ENCODE peak calls at places on chromosomes 5 and 9, in five cellular contexts. T, O, C, K and A are unnamed samples. For H3K9me3 and H3K4me1, the result is how much of the 10 kb centered on the place peaks cover.

GRCh38 chr5:175469916-175470315 is 8.4 kb upstream of the SFXN1 start:
- DNase-seq in T (no peak), O (no peak), C (no peak), K (no peak), A (no peak)

GRCh38 chr9:27485158-27485557 is 38.9 kb upstream of the IFNK start:
- DNase-seq in T (no peak), O (no peak), C (no peak), K (no peak), A (peak)

GRCh38 chr5:117701067-117701466 is 1126.4 kb upstream of the SEMA6A start:
- DNase-seq in T (no peak), O (peak), C (no peak), K (no peak), A (no peak)

GRCh38 chr5:56851258-56851941 is 36.1 kb downstream of the MAP3K1 start:
- DNase-seq in T (no peak), O (no peak), C (no peak), K (no peak), A (no peak)

GRCh38 chr9:121275781-121276658 is 8.1 kb downstream of the GSN start:
- DNase-seq in T (no peak), O (no peak), C (no peak), K (no peak), A (no peak)

GRCh38 chr9:100784755-100785154 is 206.9 kb downstream of the CAVIN4 start:
- DNase-seq in T (no peak), O (no peak), C (no peak), K (no peak), A (no peak)

GRCh38 chr5:161544350-161544765 is 2.2 kb downstream of the GABRB2 start:
- DNase-seq in T (no peak), O (no peak), C (no peak), K (peak), A (peak)

GRCh38 chr9:13432914-13433313 is 153.4 kb upstream of the MPDZ start:
- DNase-seq in T (no peak), O (no peak), C (no peak), K (no peak), A (no peak)

GRCh38 chr5:107542831-107543231 is 127.9 kb downstream of the EFNA5 start:
- DNase-seq in T (peak), O (peak), C (peak), K (no peak), A (no peak)

GRCh38 chr9:109014267-109015025 is 1.1 kb upstream of the CTNNAL1 start:
- DNase-seq in T (no peak), O (peak), C (peak), K (no peak), A (no peak)

GRCh38 chr9:113772121-113772885 is 103.8 kb upstream of the ZNF618 start:
- DNase-seq in T (no peak), O (no peak), C (no peak), K (no peak), A (no peak)

GRCh38 chr5:146897061-146897460 is 18.5 kb upstream of the PPP2R2B start:
- DNase-seq in T (no peak), O (no peak), C (no peak), K (no peak), A (no peak)

GRCh38 chr5:14267166-14267838 is 124.2 kb downstream of the TRIO start:
- DNase-seq in T (no peak), O (peak), C (no peak), K (no peak), A (no peak)

GRCh38 chr5:137580030-137580429 is 80.9 kb upstream of the SPOCK1 start:
- DNase-seq in T (no peak), O (no peak), C (no peak), K (no peak), A (no peak)

GRCh38 chr5:135108992-135109391 is 75.0 kb upstream of the PITX1 start:
- DNase-seq in T (no peak), O (no peak), C (no peak), K (no peak), A (no peak)

GRCh38 chr5:68054625-68055024 is 160.9 kb upstream of the PIK3R1 start:
- DNase-seq in T (no peak), O (no peak), C (no peak), K (no peak), A (no peak)

GRCh38 chr5:141342773-141343172 is 856 bp upstream of the PCDHGA3 start:
- DNase-seq in T (no peak), O (no peak), C (no peak), K (no peak), A (no peak)
- H3K9me3 ChIP-seq in T (under half), O (under half), C (under half), K (under half), A (under half)

GRCh38 chr9:132239518-132239917 is 77.7 kb downstream of the NTNG2 start:
- DNase-seq in T (no peak), O (no peak), C (no peak), K (no peak), A (no peak)

GRCh38 chr9:132238992-132239391 is 77.1 kb downstream of the NTNG2 start:
- DNase-seq in T (no peak), O (no peak), C (no peak), K (no peak), A (no peak)

GRCh38 chr9:132240860-132241482 is 79.1 kb downstream of the NTNG2 start:
- DNase-seq in T (peak), O (no peak), C (peak), K (peak), A (peak)

GRCh38 chr9:132241483-132241839 is 79.6 kb downstream of the NTNG2 start:
- DNase-seq in T (no peak), O (no peak), C (no peak), K (no peak), A (no peak)

DNA sequence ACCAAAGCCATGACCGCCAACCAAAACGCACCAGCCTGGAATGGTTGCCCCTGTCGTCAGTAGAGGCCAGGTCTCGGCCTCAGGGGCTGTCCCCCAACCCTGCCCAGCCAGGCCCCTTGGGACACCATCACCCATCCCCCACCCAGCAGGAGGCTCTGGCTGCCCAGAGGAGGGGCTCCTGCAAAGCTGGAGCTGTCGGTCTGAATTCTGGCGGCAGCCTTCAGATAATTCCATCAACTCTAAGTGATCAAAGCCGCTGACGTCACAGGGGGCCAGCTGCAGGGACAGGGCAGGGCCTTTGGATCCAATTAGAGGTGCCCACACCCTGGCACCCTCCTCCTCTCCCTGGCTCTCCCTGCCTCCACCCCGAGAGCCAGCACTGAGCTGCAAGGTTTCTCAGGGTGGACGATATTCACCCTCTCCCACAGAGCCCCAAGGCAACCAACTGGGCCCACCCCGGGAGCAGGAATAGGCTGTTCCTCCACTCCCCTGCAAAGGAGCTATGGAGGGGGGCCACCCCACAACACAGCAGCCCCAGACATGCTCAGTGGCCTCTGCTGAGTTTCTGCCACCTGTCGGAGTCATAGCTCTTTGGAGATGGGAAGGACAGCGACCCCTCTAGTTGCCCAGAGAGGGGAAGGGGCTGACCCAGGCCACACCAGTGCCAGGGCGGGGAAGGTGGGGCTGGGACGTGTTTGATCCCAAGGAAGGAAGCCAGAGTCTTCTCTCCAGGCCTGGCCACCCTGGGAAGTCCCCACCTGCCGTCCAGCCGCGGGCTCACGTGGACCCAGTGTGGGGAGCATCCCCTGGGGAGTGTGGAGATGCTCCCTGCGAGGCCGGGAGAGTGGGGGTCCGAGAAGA is 78.4 kb downstream of the NTNG2 start:
- DNase-seq in T (no peak), O (no peak), C (no peak), K (no peak), A (no peak)
- H3K4me1 ChIP-seq in T (under half), O (under half), C (under half), K (under half), A (under half)

GRCh38 chr5:172643392-172643871 is 2.4 kb downstream of the NEURL1B start:
- DNase-seq in T (no peak), O (no peak), C (no peak), K (no peak), A (no peak)
- H3K4me3 ChIP-seq in T (peak), O (no peak), C (peak), K (no peak), A (no peak)

GRCh38 chr5:180251887-180252286 is 40.0 kb downstream of the MAPK9 start:
- DNase-seq in T (no peak), O (no peak), C (no peak), K (no peak), A (no peak)
- H3K9me3 ChIP-seq in T (half or more), O (under half), C (under half), K (half or more), A (under half)

DNA sequence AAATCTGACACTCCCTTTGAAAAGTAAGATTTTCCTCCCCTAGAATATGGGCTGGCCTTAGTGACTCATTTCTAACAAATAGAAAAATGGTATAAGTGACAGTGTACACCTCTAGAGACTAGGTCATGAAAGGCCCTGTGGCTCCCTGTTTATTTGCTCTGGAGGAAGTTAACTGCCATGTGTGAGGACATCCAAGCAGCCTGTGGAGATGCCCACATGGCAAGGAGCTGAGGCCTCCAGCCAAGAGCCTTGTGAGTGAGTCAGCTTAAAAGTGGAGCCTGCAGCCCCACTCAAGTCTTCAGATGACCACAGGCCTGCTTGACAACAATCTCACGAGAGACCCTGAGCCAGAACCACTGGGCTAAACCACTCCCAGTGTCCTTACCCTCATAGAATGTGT is 128.1 kb upstream of the LHFPL2 start:
- DNase-seq in T (no peak), O (peak), C (no peak), K (no peak), A (no peak)
- H3K4me1 ChIP-seq in T (under half), O (under half), C (under half), K (under half), A (under half)

DNA sequence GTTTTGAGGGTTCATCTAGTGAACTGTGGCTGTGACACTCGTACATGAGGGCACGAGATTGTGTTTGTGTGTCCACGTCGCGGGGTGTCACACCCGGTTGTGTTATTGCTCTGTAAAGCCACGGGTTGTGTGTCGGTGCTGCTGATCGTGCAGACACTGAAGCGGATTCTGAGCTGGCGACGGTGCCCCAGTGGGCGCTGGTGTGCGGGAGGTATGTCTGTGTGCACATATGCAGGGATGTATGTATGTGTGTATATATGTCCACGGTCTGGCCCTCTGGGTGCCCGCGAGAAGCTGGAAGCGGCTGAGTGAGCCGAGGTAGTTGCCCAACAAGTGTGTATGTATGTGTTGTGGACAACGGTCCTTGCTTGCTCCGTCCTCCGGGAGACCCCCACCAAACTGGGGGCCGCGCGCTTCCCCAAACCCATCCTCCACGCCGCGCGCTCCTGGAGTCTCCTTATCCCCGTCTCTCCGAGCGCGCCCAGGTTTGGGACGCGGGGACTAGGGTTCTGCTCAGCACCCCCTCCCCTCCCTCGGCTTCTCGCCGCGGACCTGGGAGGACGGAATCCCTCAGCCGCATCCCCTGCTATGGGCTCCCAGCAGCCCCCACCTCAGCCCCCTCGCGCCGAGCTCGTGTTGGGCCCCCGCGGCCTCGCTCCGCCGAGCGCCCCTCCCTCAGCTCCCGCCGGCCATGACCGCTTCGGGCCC is 578 bp downstream of the PCDH1 start:
- DNase-seq in T (no peak), O (peak), C (no peak), K (no peak), A (no peak)
- H3K4me3 ChIP-seq in T (peak), O (peak), C (peak), K (peak), A (peak)

DNA sequence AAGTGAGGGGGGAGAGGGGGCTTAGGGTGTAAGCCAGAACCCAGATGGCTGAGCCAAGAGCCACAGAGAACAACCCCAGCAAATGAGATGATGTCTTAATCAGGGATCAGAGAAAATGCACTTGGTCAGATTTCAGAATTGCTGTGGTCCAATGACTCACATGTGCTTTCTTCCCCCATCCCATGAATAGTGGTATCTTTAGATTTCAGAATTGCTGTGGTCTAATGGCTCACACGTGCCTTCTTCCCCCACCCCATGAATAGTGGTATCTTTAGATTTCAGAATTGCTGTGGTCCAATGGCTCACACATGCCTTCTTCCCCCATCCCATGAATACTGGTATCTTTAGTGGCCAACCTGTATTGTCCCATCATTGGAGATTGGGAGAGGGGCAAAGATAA is 59.9 kb downstream of the IRX2 start:
- DNase-seq in T (no peak), O (no peak), C (no peak), K (no peak), A (no peak)
- H3K9me3 ChIP-seq in T (under half), O (under half), C (under half), K (under half), A (under half)